ENCODE peak calls at places on chromosomes 12 and 14, in six cellular contexts. I, X, W, A, K and Q are unnamed samples.

GRCh38 chr12:124720019-124720686 is 143.5 kb downstream of the SCARB1 start:
- DNase-seq in I (no peak), X (no peak), W (peak; percentile 88), A (no peak), K (no peak), Q (no peak)

GRCh38 chr14:49946320-49947141 is 53.6 kb downstream of the ARF6 start:
- DNase-seq in I (peak; percentile 37), X (no peak), W (peak; percentile 69), A (peak; percentile 30), K (peak; percentile 62), Q (peak; percentile 85)

GRCh38 chr12:23767834-23768233 is 181.6 kb downstream of the SOX5 start:
- DNase-seq in I (no peak), X (no peak), W (no peak), A (no peak), K (no peak), Q (no peak)

GRCh38 chr12:94175763-94176660 is 27.6 kb downstream of the PLXNC1 start:
- DNase-seq in I (no peak), X (no peak), W (no peak), A (peak; percentile 37), K (no peak), Q (no peak)

GRCh38 chr14:36451346-36452065 is 68.5 kb downstream of the NKX2-1 start:
- DNase-seq in I (no peak), X (no peak), W (peak; percentile 60), A (no peak), K (no peak), Q (no peak)

GRCh38 chr12:103269962-103270361 is 225.8 kb downstream of the C12orf42 start:
- DNase-seq in I (no peak), X (no peak), W (no peak), A (no peak), K (no peak), Q (no peak)

GRCh38 chr12:59548930-59549329 is 46.9 kb upstream of the SLC16A7 start:
- DNase-seq in I (no peak), X (no peak), W (no peak), A (no peak), K (no peak), Q (no peak)

GRCh38 chr14:73465833-73466532 is 7.6 kb upstream of the NUMB start:
- DNase-seq in I (no peak), X (no peak), W (no peak), A (no peak), K (no peak), Q (no peak)

GRCh38 chr14:102949801-102950451 is 27.5 kb downstream of the AMN start:
- DNase-seq in I (no peak), X (peak; percentile 78), W (no peak), A (no peak), K (peak; percentile 62), Q (peak; percentile 68)

GRCh38 chr12:52836042-52836466 is 1.9 kb upstream of the KRT79 start:
- DNase-seq in I (peak; percentile 73), X (no peak), W (no peak), A (no peak), K (peak; percentile 55), Q (no peak)

GRCh38 chr14:32808574-32809098 is 130.0 kb upstream of the NPAS3 start:
- DNase-seq in I (no peak), X (peak; percentile 23), W (no peak), A (no peak), K (no peak), Q (peak; percentile 49)

GRCh38 chr14:75282166-75282547 is 3.5 kb downstream of the FOS start:
- DNase-seq in I (no peak), X (no peak), W (no peak), A (no peak), K (no peak), Q (no peak)

GRCh38 chr12:115828151-115828550 is 449.3 kb downstream of the MED13L start:
- DNase-seq in I (no peak), X (no peak), W (no peak), A (no peak), K (no peak), Q (no peak)

GRCh38 chr12:124294686-124295315 is at the start of gene RFLNA:
- DNase-seq in I (no peak), X (peak; percentile 15), W (peak; percentile 48), A (no peak), K (no peak), Q (no peak)